ENCODE peak calls at places on chromosomes 11 and 22, in four cellular contexts. One of them, this sample, is unnamed.

GRCh38 chr11:119347242-119347641 is 737 bp upstream of the MFRP start:
- DNase-seq in upper lobe of right lung: no peak
- DNase-seq in cardiac muscle cell: no peak
- DNase-seq in psoas muscle: no peak
- DNase-seq in this sample: no peak

GRCh38 chr11:78886616-78887015 is 312.0 kb upstream of the NARS2 start:
- DNase-seq in upper lobe of right lung: no peak
- DNase-seq in cardiac muscle cell: peak; percentile 3
- DNase-seq in psoas muscle: no peak
- DNase-seq in this sample: no peak

GRCh38 chr22:49473286-49473685 is 354.4 kb downstream of the BRD1 start:
- DNase-seq in upper lobe of right lung: no peak
- DNase-seq in cardiac muscle cell: no peak
- DNase-seq in psoas muscle: no peak
- DNase-seq in this sample: no peak

GRCh38 chr11:46673713-46674462 is 26.5 kb downstream of the ARHGAP1 start:
- DNase-seq in upper lobe of right lung: peak; percentile 42
- DNase-seq in cardiac muscle cell: no peak
- DNase-seq in psoas muscle: no peak
- DNase-seq in this sample: no peak

GRCh38 chr22:49833340-49834007 is 5.8 kb upstream of the BRD1 start:
- DNase-seq in upper lobe of right lung: no peak
- DNase-seq in cardiac muscle cell: no peak
- DNase-seq in psoas muscle: peak; percentile 24
- DNase-seq in this sample: no peak

GRCh38 chr11:104713366-104713765 is 184.9 kb downstream of the CASP12 start:
- DNase-seq in upper lobe of right lung: no peak
- DNase-seq in cardiac muscle cell: no peak
- DNase-seq in psoas muscle: no peak
- DNase-seq in this sample: no peak

GRCh38 chr11:131734871-131735270 is 364.5 kb downstream of the NTM start:
- DNase-seq in upper lobe of right lung: no peak
- DNase-seq in cardiac muscle cell: no peak
- DNase-seq in psoas muscle: no peak
- DNase-seq in this sample: no peak

GRCh38 chr11:102794382-102794781 is 3.6 kb downstream of the MMP1 start:
- DNase-seq in upper lobe of right lung: no peak
- DNase-seq in cardiac muscle cell: peak; percentile 19
- DNase-seq in psoas muscle: no peak
- DNase-seq in this sample: no peak

GRCh38 chr11:28009383-28009782 is 98.6 kb downstream of the KIF18A start:
- DNase-seq in upper lobe of right lung: no peak
- DNase-seq in cardiac muscle cell: no peak
- DNase-seq in psoas muscle: no peak
- DNase-seq in this sample: no peak

GRCh38 chr22:19663821-19664325 is 50.4 kb upstream of the SEPTIN5 start:
- DNase-seq in upper lobe of right lung: no peak
- DNase-seq in cardiac muscle cell: no peak
- DNase-seq in psoas muscle: peak; percentile 79
- DNase-seq in this sample: no peak

GRCh38 chr11:62457474-62457873 is 38.6 kb downstream of the SCGB1A1 start:
- DNase-seq in upper lobe of right lung: no peak
- DNase-seq in cardiac muscle cell: no peak
- DNase-seq in psoas muscle: no peak
- DNase-seq in this sample: no peak

GRCh38 chr22:31728857-31729256 is 21.1 kb downstream of the PRR14L start:
- DNase-seq in upper lobe of right lung: no peak
- DNase-seq in cardiac muscle cell: no peak
- DNase-seq in psoas muscle: no peak
- DNase-seq in this sample: no peak

GRCh38 chr11:97525273-97525672 is 1135.5 kb downstream of the JRKL start:
- DNase-seq in upper lobe of right lung: no peak
- DNase-seq in cardiac muscle cell: no peak
- DNase-seq in psoas muscle: no peak
- DNase-seq in this sample: no peak

GRCh38 chr22:20659920-20660319 is 114.0 kb upstream of the SERPIND1 start:
- DNase-seq in upper lobe of right lung: no peak
- DNase-seq in cardiac muscle cell: no peak
- DNase-seq in psoas muscle: no peak
- DNase-seq in this sample: no peak

GRCh38 chr11:68099057-68099456 is 22.1 kb downstream of the CHKA start:
- DNase-seq in upper lobe of right lung: no peak
- DNase-seq in cardiac muscle cell: no peak
- DNase-seq in psoas muscle: no peak
- DNase-seq in this sample: no peak

GRCh38 chr22:44192098-44192810 is 11.5 kb downstream of the PARVG start:
- DNase-seq in upper lobe of right lung: no peak
- DNase-seq in cardiac muscle cell: no peak
- DNase-seq in psoas muscle: peak; percentile 56
- DNase-seq in this sample: no peak

GRCh38 chr11:1219836-1220810 is 2.7 kb upstream of the MUC5B start:
- DNase-seq in upper lobe of right lung: peak; percentile 66
- DNase-seq in cardiac muscle cell: peak; percentile 27
- DNase-seq in psoas muscle: peak; percentile 46
- DNase-seq in this sample: no peak

GRCh38 chr22:43537019-43537585 is 125.3 kb downstream of the MPPED1 start:
- DNase-seq in upper lobe of right lung: peak; percentile 32
- DNase-seq in cardiac muscle cell: no peak
- DNase-seq in psoas muscle: no peak
- DNase-seq in this sample: no peak

GRCh38 chr11:102345923-102346322 is 1.1 kb upstream of the BIRC2 start:
- DNase-seq in upper lobe of right lung: no peak
- DNase-seq in cardiac muscle cell: no peak
- DNase-seq in psoas muscle: no peak
- DNase-seq in this sample: no peak

GRCh38 chr11:3893311-3893710 is 37.8 kb downstream of the STIM1 start:
- DNase-seq in upper lobe of right lung: no peak
- DNase-seq in cardiac muscle cell: no peak
- DNase-seq in psoas muscle: no peak
- DNase-seq in this sample: no peak

GRCh38 chr11:128210148-128210940 is 377.0 kb downstream of the ETS1 start:
- DNase-seq in upper lobe of right lung: no peak
- DNase-seq in cardiac muscle cell: no peak
- DNase-seq in psoas muscle: no peak
- DNase-seq in this sample: no peak

GRCh38 chr11:95917188-95918036 is 6.5 kb downstream of the MTMR2 start:
- DNase-seq in upper lobe of right lung: no peak
- DNase-seq in cardiac muscle cell: no peak
- DNase-seq in psoas muscle: no peak
- DNase-seq in this sample: no peak

GRCh38 chr22:35191412-35191811 is 65.9 kb upstream of the HMGXB4 start:
- DNase-seq in upper lobe of right lung: no peak
- DNase-seq in cardiac muscle cell: no peak
- DNase-seq in psoas muscle: no peak
- DNase-seq in this sample: no peak

GRCh38 chr11:88979641-88980040 is 86.1 kb downstream of the GRM5 start:
- DNase-seq in upper lobe of right lung: no peak
- DNase-seq in cardiac muscle cell: no peak
- DNase-seq in psoas muscle: no peak
- DNase-seq in this sample: no peak

GRCh38 chr11:86261328-86261727 is 16.8 kb downstream of the EED start:
- DNase-seq in upper lobe of right lung: no peak
- DNase-seq in cardiac muscle cell: no peak
- DNase-seq in psoas muscle: no peak
- DNase-seq in this sample: no peak

GRCh38 chr22:47850644-47851151 is 1088.2 kb downstream of the TBC1D22A start:
- DNase-seq in upper lobe of right lung: no peak
- DNase-seq in cardiac muscle cell: no peak
- DNase-seq in psoas muscle: no peak
- DNase-seq in this sample: peak; percentile 58

GRCh38 chr11:12841946-12842630 is 167.0 kb upstream of the RASSF10 start:
- DNase-seq in upper lobe of right lung: no peak
- DNase-seq in cardiac muscle cell: no peak
- DNase-seq in psoas muscle: no peak
- DNase-seq in this sample: no peak

GRCh38 chr11:9003573-9004309 is at the start of gene NRIP3:
- DNase-seq in upper lobe of right lung: peak; percentile 84
- DNase-seq in cardiac muscle cell: peak; percentile 81
- DNase-seq in psoas muscle: peak; percentile 81
- DNase-seq in this sample: peak; percentile 70

GRCh38 chr22:27801616-27802388 is at the start of gene MN1:
- DNase-seq in upper lobe of right lung: peak; percentile 72
- DNase-seq in cardiac muscle cell: peak; percentile 77
- DNase-seq in psoas muscle: peak; percentile 77
- DNase-seq in this sample: peak; percentile 54

GRCh38 chr11:19071255-19071654 is 10.7 kb upstream of the MRGPRX2 start:
- DNase-seq in upper lobe of right lung: peak; percentile 81
- DNase-seq in cardiac muscle cell: peak; percentile 87
- DNase-seq in psoas muscle: peak; percentile 77
- DNase-seq in this sample: peak; percentile 65

GRCh38 chr22:19641254-19641982 is 72.9 kb upstream of the SEPTIN5 start:
- DNase-seq in upper lobe of right lung: no peak
- DNase-seq in cardiac muscle cell: peak; percentile 72
- DNase-seq in psoas muscle: no peak
- DNase-seq in this sample: no peak

GRCh38 chr11:75868990-75869389 is 54.0 kb downstream of the UVRAG start:
- DNase-seq in upper lobe of right lung: no peak
- DNase-seq in cardiac muscle cell: peak; percentile 17
- DNase-seq in psoas muscle: no peak
- DNase-seq in this sample: no peak

GRCh38 chr11:74257934-74258553 is 53.4 kb downstream of the P4HA3 start:
- DNase-seq in upper lobe of right lung: no peak
- DNase-seq in cardiac muscle cell: peak; percentile 13
- DNase-seq in psoas muscle: no peak
- DNase-seq in this sample: peak; percentile 61

GRCh38 chr11:76653674-76654309 is 16.8 kb downstream of the LRRC32 start:
- DNase-seq in upper lobe of right lung: no peak
- DNase-seq in cardiac muscle cell: no peak
- DNase-seq in psoas muscle: peak; percentile 82
- DNase-seq in this sample: no peak

GRCh38 chr22:42134033-42135020 is 3.7 kb upstream of the CYP2D6 start:
- DNase-seq in upper lobe of right lung: no peak
- DNase-seq in cardiac muscle cell: no peak
- DNase-seq in psoas muscle: no peak
- DNase-seq in this sample: no peak

GRCh38 chr11:67463680-67464410 is 5.2 kb downstream of the TMEM134 start:
- DNase-seq in upper lobe of right lung: peak; percentile 88
- DNase-seq in cardiac muscle cell: no peak
- DNase-seq in psoas muscle: peak; percentile 86
- DNase-seq in this sample: peak; percentile 57

DNA sequence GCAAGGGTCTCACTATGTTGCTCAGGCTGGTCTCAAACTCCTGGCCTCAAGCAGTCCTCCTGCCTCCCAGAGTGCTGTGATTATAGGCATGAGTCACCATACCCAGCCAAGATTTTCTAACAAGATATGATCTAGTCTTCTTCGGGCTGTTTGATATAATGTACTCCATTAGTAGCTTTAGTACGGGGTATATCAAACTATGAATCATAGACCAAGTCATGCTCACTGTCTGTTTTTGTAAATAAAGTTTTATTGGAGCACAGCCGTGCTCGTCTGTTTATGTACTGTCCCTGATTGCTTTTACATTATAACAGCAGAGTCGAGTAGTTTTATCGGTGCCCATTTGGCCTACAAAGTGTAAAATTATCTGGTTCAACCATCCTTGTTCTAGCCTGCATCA is 43.9 kb upstream of the GRIK4 start:
- DNase-seq in upper lobe of right lung: no peak
- DNase-seq in cardiac muscle cell: no peak
- DNase-seq in psoas muscle: no peak
- DNase-seq in this sample: no peak
- H3K27ac ChIP-seq in upper lobe of right lung: no peak overlapping the region
- H3K27ac ChIP-seq in cardiac muscle cell: no peak overlapping the region
- H3K27ac ChIP-seq in psoas muscle: no peak overlapping the region
- H3K27ac ChIP-seq in this sample: no peak overlapping the region

DNA sequence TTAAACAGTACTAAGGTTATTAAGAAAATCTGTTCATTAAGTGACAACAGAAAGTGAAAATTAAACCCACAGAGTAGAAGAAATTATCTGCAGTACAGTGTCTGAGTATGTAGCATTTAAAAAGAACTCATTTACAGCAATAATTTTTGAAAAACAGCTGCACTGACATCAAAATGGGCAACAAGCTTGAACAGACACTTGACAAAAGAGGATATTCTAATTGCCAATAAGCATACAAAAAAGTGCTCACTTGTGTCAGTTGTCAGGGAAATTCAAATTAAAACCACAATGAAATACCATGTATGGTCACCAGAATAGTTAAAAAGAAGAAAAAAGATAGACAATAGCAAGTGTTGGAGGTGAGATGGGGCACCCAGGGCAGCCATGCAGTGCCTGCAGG is 93.3 kb upstream of the LINC01488 start:
- DNase-seq in upper lobe of right lung: no peak
- DNase-seq in cardiac muscle cell: no peak
- DNase-seq in psoas muscle: no peak
- DNase-seq in this sample: no peak
- H3K4me1 ChIP-seq in upper lobe of right lung: no peaks in the 10 kb centered on the region
- H3K4me1 ChIP-seq in cardiac muscle cell: no peaks in the 10 kb centered on the region
- H3K4me1 ChIP-seq in psoas muscle: no peaks in the 10 kb centered on the region
- H3K4me1 ChIP-seq in this sample: no peaks in the 10 kb centered on the region

DNA sequence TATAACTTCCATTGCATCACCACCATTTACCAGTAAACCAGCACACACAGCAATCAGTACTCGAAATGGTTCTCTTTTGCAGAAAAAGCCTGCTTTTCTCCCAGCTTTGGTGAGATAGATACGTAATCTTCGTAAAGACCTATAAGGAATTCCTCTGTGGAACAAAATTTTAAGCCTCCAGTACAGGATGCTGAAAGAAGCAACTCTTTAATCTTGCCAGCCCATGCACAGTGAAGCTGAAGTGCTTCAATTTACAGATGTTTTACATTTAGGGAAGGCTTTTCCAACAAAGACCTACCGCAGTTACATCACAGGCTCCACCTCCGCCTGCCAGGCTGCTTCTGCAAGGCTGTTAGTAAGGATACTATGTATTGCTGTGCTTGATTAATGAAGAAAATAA is 1.9 kb downstream of the ELMOD1 start:
- DNase-seq in upper lobe of right lung: no peak
- DNase-seq in cardiac muscle cell: no peak
- DNase-seq in psoas muscle: no peak
- DNase-seq in this sample: no peak
- H3K27ac ChIP-seq in upper lobe of right lung: no peak overlapping the region
- H3K27ac ChIP-seq in cardiac muscle cell: no peak overlapping the region
- H3K27ac ChIP-seq in psoas muscle: no peak overlapping the region
- H3K27ac ChIP-seq in this sample: no peak overlapping the region

GRCh38 chr22:46126853-46127385 is 23.4 kb upstream of the PPARA start:
- DNase-seq in upper lobe of right lung: no peak
- DNase-seq in cardiac muscle cell: no peak
- DNase-seq in psoas muscle: no peak
- DNase-seq in this sample: no peak

GRCh38 chr22:46123694-46124382 is 26.5 kb upstream of the PPARA start:
- DNase-seq in upper lobe of right lung: no peak
- DNase-seq in cardiac muscle cell: no peak
- DNase-seq in psoas muscle: no peak
- DNase-seq in this sample: peak; percentile 63

GRCh38 chr22:46124383-46125144 is 25.8 kb upstream of the PPARA start:
- DNase-seq in upper lobe of right lung: no peak
- DNase-seq in cardiac muscle cell: no peak
- DNase-seq in psoas muscle: no peak
- DNase-seq in this sample: no peak

GRCh38 chr22:46125816-46126770 is 24.2 kb upstream of the PPARA start:
- DNase-seq in upper lobe of right lung: no peak
- DNase-seq in cardiac muscle cell: no peak
- DNase-seq in psoas muscle: no peak
- DNase-seq in this sample: no peak

GRCh38 chr22:46125311-46125710 is 25.0 kb upstream of the PPARA start:
- DNase-seq in upper lobe of right lung: no peak
- DNase-seq in cardiac muscle cell: no peak
- DNase-seq in psoas muscle: no peak
- DNase-seq in this sample: no peak
- H3K4me1 ChIP-seq in upper lobe of right lung: peaks cover 21% of the 10 kb centered on the region
- H3K4me1 ChIP-seq in cardiac muscle cell: no peaks in the 10 kb centered on the region
- H3K4me1 ChIP-seq in psoas muscle: no peaks in the 10 kb centered on the region
- H3K4me1 ChIP-seq in this sample: peaks cover 18% of the 10 kb centered on the region